ENCODE peak calls at places on chromosomes 16 and 17, in five cellular contexts. J is midbrain, F is RPMI7951, D is fibroblast of the aortic adventitia, O is left cardiac atrium. N is an unnamed sample.

GRCh38 chr16:19861811-19862327 is 22.8 kb downstream of the GPRC5B start:
- DNase-seq in J (peak; percentile 93), F (no peak), D (no peak), O (no peak), N (no peak)

GRCh38 chr17:79562806-79563141 is 48.1 kb downstream of the RBFOX3 start:
- DNase-seq in J (no peak), F (no peak), D (no peak), O (no peak), N (no peak)

GRCh38 chr17:81538651-81539570 is 10.7 kb downstream of the FSCN2 start:
- DNase-seq in J (no peak), F (no peak), D (no peak), O (peak; percentile 19), N (no peak)

GRCh38 chr16:27642753-27643152 is 92.8 kb downstream of the KATNIP start:
- DNase-seq in J (peak; percentile 7), F (peak; percentile 29), D (peak; percentile 39), O (no peak), N (no peak)

GRCh38 chr17:82932146-82933005 is 92.6 kb upstream of the ZNF750 start:
- DNase-seq in J (no peak), F (no peak), D (peak; percentile 38), O (peak; percentile 12), N (peak; percentile 7)

GRCh38 chr16:19188406-19188805 is 20.4 kb downstream of the SYT17 start:
- DNase-seq in J (no peak), F (no peak), D (no peak), O (no peak), N (no peak)

GRCh38 chr17:79330229-79330628 is 255.6 kb downstream of the ENGASE start:
- DNase-seq in J (no peak), F (no peak), D (no peak), O (no peak), N (no peak)

GRCh38 chr16:89476379-89476778 is 14.0 kb downstream of the ANKRD11 start:
- DNase-seq in J (no peak), F (no peak), D (no peak), O (no peak), N (no peak)

GRCh38 chr17:44084131-44084538 is 13.6 kb downstream of the G6PC3 start:
- DNase-seq in J (no peak), F (no peak), D (no peak), O (no peak), N (no peak)

GRCh38 chr17:52024296-52024870 is 134.1 kb downstream of the CA10 start:
- DNase-seq in J (no peak), F (no peak), D (no peak), O (no peak), N (no peak)

GRCh38 chr17:8417806-8418205 is 17.9 kb upstream of the NDEL1 start:
- DNase-seq in J (no peak), F (no peak), D (no peak), O (no peak), N (no peak)

GRCh38 chr16:88619859-88620655 is 18.3 kb upstream of the IL17C start:
- DNase-seq in J (no peak), F (peak; percentile 16), D (no peak), O (no peak), N (no peak)

GRCh38 chr17:76935331-76935730 is 67.1 kb downstream of the MGAT5B start:
- DNase-seq in J (no peak), F (peak; percentile 66), D (peak; percentile 10), O (no peak), N (no peak)

GRCh38 chr17:75406222-75406615 is 741 bp upstream of the GRB2 start:
- DNase-seq in J (no peak), F (peak; percentile 24), D (no peak), O (no peak), N (no peak)

GRCh38 chr17:9028171-9028570 is 6.9 kb downstream of the NTN1 start:
- DNase-seq in J (no peak), F (no peak), D (no peak), O (no peak), N (no peak)

GRCh38 chr16:77788196-77789084 is at the start of gene VAT1L:
- DNase-seq in J (peak; percentile 72), F (peak; percentile 67), D (peak; percentile 68), O (peak; percentile 61), N (peak; percentile 19)

GRCh38 chr17:381941-382643 is 29.5 kb upstream of the RPH3AL start:
- DNase-seq in J (no peak), F (no peak), D (no peak), O (no peak), N (no peak)

GRCh38 chr17:4808378-4808767 is 1.4 kb downstream of the PLD2 start:
- DNase-seq in J (peak; percentile 74), F (no peak), D (peak; percentile 49), O (peak; percentile 48), N (peak; percentile 70)

GRCh38 chr16:80107900-80108299 is 432.9 kb upstream of the DYNLRB2 start:
- DNase-seq in J (no peak), F (peak; percentile 13), D (no peak), O (no peak), N (no peak)

GRCh38 chr16:49482690-49483089 is 109.1 kb downstream of the C16orf78 start:
- DNase-seq in J (no peak), F (no peak), D (no peak), O (no peak), N (no peak)

GRCh38 chr16:80723091-80723490 is 81.3 kb downstream of the CDYL2 start:
- DNase-seq in J (no peak), F (no peak), D (no peak), O (no peak), N (no peak)

GRCh38 chr16:3609895-3610697 is 1.3 kb downstream of the SLX4 start:
- DNase-seq in J (no peak), F (no peak), D (no peak), O (no peak), N (no peak)

GRCh38 chr17:78918979-78919378 is 6.2 kb downstream of the TIMP2 start:
- DNase-seq in J (no peak), F (no peak), D (no peak), O (peak; percentile 21), N (no peak)

GRCh38 chr17:76353004-76353598 is 615 bp downstream of the PRPSAP1 start:
- DNase-seq in J (no peak), F (peak; percentile 11), D (no peak), O (peak; percentile 35), N (peak; percentile 36)

GRCh38 chr17:79831367-79832210 is 7.7 kb downstream of the CBX4 start:
- DNase-seq in J (peak; percentile 81), F (peak; percentile 57), D (peak; percentile 17), O (peak; percentile 76), N (peak; percentile 73)

GRCh38 chr17:82444941-82445521 is 5.5 kb downstream of the CYBC1 start:
- DNase-seq in J (peak; percentile 31), F (peak; percentile 71), D (no peak), O (no peak), N (no peak)

GRCh38 chr16:21159281-21159951 is 942 bp downstream of the LDAF1 start:
- DNase-seq in J (peak; percentile 0), F (no peak), D (no peak), O (peak; percentile 28), N (peak; percentile 38)

GRCh38 chr17:62627219-62627903 is at the start of gene MRC2:
- DNase-seq in J (no peak), F (peak; percentile 80), D (peak; percentile 76), O (peak; percentile 86), N (peak; percentile 74)

GRCh38 chr17:57109393-57110151 is 24.5 kb downstream of the AKAP1 start:
- DNase-seq in J (no peak), F (no peak), D (no peak), O (peak; percentile 68), N (peak; percentile 75)

GRCh38 chr17:6501359-6501758 is 55.0 kb downstream of the PITPNM3 start:
- DNase-seq in J (no peak), F (no peak), D (no peak), O (no peak), N (no peak)

GRCh38 chr17:50269477-50270429 is 4.5 kb upstream of the TMEM92 start:
- DNase-seq in J (peak; percentile 8), F (peak; percentile 71), D (peak; percentile 88), O (peak; percentile 68), N (peak; percentile 68)

GRCh38 chr16:10600792-10601443 is 20.5 kb upstream of the EMP2 start:
- DNase-seq in J (no peak), F (no peak), D (peak; percentile 27), O (no peak), N (no peak)

GRCh38 chr16:4859190-4859899 is 12.1 kb downstream of the UBN1 start:
- DNase-seq in J (no peak), F (peak; percentile 35), D (no peak), O (no peak), N (no peak)

GRCh38 chr17:8338806-8339205 is 834 bp upstream of the ODF4 start:
- DNase-seq in J (no peak), F (no peak), D (no peak), O (no peak), N (no peak)

GRCh38 chr17:65864409-65864808 is 303.0 kb upstream of the AXIN2 start:
- DNase-seq in J (no peak), F (no peak), D (no peak), O (no peak), N (no peak)

GRCh38 chr17:36675250-36675649 is 73.9 kb downstream of the MRM1 start:
- DNase-seq in J (no peak), F (no peak), D (no peak), O (no peak), N (no peak)

GRCh38 chr17:17691468-17692263 is 10.4 kb downstream of the RAI1 start:
- DNase-seq in J (no peak), F (peak; percentile 79), D (no peak), O (no peak), N (no peak)

GRCh38 chr17:73654241-73654640 is 10.0 kb upstream of the SDK2 start:
- DNase-seq in J (no peak), F (no peak), D (no peak), O (no peak), N (no peak)

GRCh38 chr17:49195746-49196145 is 14.6 kb downstream of the GNGT2 start:
- DNase-seq in J (no peak), F (no peak), D (no peak), O (no peak), N (no peak)